ENCODE peak calls at places on chromosome 12, in six cellular contexts. W, E, F, G, P and U are unnamed samples.

GRCh38 chr12:32545413-32545970 is 133.6 kb upstream of the DNM1L start:
- DNase-seq in P (no peak), E (no peak), F (no peak), W (no peak), G (no peak), U (no peak)

GRCh38 chr12:100904270-100904669 is 109.7 kb downstream of the ANO4 start:
- DNase-seq in W (no peak), G (no peak), F (peak; percentile 6), E (peak; percentile 77), P (no peak), U (no peak)

GRCh38 chr12:95259368-95259767 is 41.8 kb downstream of the VEZT start:
- DNase-seq in W (no peak), E (no peak), P (no peak), G (no peak), F (no peak), U (no peak)

GRCh38 chr12:18828483-18828882 is 90.6 kb downstream of the CAPZA3 start:
- DNase-seq in E (peak; percentile 8), G (no peak), W (no peak), F (no peak), P (no peak), U (no peak)

GRCh38 chr12:53044052-53044581 is 5.7 kb upstream of the TNS2 start:
- DNase-seq in P (no peak), F (peak; percentile 48), E (no peak), G (no peak), W (no peak), U (no peak)

GRCh38 chr12:13044002-13044858 is at the start of gene FAM234B:
- DNase-seq in W (no peak), P (peak; percentile 53), F (peak; percentile 58), G (peak; percentile 79), E (peak; percentile 83), U (peak; percentile 86)

GRCh38 chr12:89138048-89138852 is 214.1 kb downstream of the DUSP6 start:
- DNase-seq in E (peak; percentile 67), F (peak; percentile 13), G (no peak), P (no peak), W (no peak), U (no peak)

GRCh38 chr12:60205500-60205899 is 609.7 kb downstream of the SLC16A7 start:
- DNase-seq in E (peak; percentile 66), G (no peak), W (no peak), P (no peak), F (peak; percentile 76), U (no peak)

GRCh38 chr12:26630546-26631027 is 202.4 kb downstream of the ITPR2 start:
- DNase-seq in P (no peak), E (no peak), W (no peak), G (no peak), F (peak; percentile 49), U (no peak)

GRCh38 chr12:24960222-24960855 is 11.4 kb upstream of the BCAT1 start:
- DNase-seq in W (no peak), F (peak; percentile 47), P (no peak), E (peak; percentile 70), G (no peak), U (no peak)
- TF ChIP-seq CTCF in W (peak; percentile 38), F (peak; percentile 79), P (no peak), E (peak; percentile 88), G (peak; percentile 10), U (no peak)

GRCh38 chr12:128752386-128752785 is 71.4 kb downstream of the SLC15A4 start:
- DNase-seq in F (no peak), P (no peak), G (no peak), W (no peak), E (no peak), U (no peak)

GRCh38 chr12:128761305-128761880 is 62.4 kb downstream of the SLC15A4 start:
- DNase-seq in G (no peak), W (no peak), F (no peak), E (no peak), P (no peak), U (no peak)

GRCh38 chr12:128754275-128754674 is 69.5 kb downstream of the SLC15A4 start:
- DNase-seq in W (no peak), F (no peak), G (no peak), E (peak; percentile 44), P (no peak), U (no peak)

GRCh38 chr12:128753438-128753837 is 70.3 kb downstream of the SLC15A4 start:
- DNase-seq in G (no peak), F (no peak), P (no peak), E (no peak), W (no peak), U (no peak)

GRCh38 chr12:128755565-128755964 is 68.2 kb downstream of the SLC15A4 start:
- DNase-seq in W (no peak), G (no peak), P (no peak), F (no peak), E (peak; percentile 50), U (no peak)
- TF ChIP-seq CTCF in W (no peak), G (no peak), P (no peak), F (no peak), E (no peak), U (no peak)

DNA sequence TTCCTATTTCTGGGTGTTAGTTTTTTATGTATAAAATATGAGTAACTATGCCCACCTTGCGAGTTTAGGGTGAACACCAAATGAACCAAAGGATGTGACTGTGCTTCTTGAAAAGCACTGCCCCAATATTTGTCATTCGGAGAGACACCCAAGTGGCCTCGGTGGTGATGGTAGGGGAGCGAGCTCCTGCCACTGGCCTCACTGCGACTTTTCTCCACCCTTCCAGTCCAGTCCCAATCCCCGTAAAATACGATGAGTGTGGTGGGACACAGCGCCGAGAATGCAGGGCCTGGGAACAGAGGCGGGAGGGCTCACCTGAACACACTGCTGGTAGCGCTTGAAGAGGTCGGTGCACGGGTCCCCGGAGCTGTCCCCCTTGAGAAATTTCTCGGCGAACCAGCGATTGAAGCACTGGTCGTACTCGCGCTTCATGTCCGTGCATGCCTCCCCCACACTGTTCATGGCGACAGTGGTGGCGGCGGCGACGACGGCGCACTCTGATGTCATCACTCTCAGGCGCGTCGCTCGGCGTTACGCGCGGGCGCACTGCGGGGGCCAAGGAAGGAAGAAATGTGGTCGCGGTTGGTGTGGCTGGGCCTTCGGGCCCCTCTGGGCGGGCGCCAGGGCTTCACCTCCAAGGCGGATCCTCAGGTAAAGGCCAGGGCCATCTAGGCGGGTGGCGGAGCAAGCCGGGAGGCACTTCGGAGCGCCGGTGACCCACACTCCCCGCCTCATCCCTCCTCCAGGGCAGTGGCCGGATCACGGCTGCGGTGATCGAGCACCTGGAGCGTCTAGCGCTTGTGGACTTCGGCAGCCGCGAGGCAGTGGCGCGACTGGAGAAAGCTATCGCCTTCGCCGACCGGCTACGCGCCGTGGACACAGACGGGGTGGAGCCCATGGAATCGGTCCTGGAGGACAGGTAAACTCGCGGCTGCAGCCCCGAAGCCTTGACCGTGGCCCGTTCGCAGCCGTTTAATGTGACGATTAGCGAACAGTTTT is at the start of the genes GATC and TRIAP1:
- DNase-seq in F (peak; percentile 62), P (peak; percentile 65), W (peak; percentile 82), E (peak; percentile 70), G (peak; percentile 94), U (peak; percentile 90)
- TF ChIP-seq CTCF in F (no peak), P (no peak), W (no peak), E (no peak), G (no peak), U (no peak)

GRCh38 chr12:28237423-28237822 is 47.2 kb downstream of the CCDC91 start:
- DNase-seq in G (no peak), W (no peak), E (no peak), F (no peak), P (no peak), U (no peak)
- TF ChIP-seq CTCF in G (no peak), W (peak; percentile 14), E (peak; percentile 24), F (peak; percentile 30), P (no peak), U (no peak)

GRCh38 chr12:97716356-97716755 is 253.8 kb downstream of the RMST start:
- DNase-seq in E (peak; percentile 26), W (no peak), P (no peak), G (no peak), F (no peak), U (no peak)
- TF ChIP-seq CTCF in E (peak; percentile 38), W (no peak), P (peak; percentile 20), G (peak; percentile 23), F (peak; percentile 28), U (no peak)

DNA sequence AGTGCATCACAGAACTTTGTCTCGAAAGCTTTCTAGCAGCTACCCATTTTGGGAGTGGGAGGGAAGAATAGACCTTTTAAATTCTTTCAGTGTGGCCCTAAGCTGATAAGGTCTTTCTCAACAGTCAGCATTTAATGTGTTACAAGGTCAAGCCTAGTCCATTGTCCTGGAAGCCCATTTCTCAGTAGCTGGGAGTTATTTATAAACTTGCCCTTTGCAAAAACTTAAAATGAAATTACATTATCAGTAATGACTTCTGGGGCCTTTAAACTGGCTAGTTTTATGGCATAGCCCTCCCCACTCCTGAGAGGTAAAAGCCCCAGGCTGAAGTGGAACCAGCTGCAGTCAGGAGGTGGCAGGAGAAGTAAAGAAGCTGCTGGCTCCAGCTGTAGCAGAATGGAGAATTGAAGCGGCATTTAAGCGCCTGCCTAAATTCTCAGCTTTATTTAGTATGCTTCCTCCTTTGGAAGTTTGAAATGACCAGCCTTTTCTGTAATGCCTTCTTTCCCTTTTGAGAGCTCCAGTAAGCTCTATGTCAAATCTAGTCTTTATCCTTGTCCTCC is 12.4 kb downstream of the COPZ1 start:
- DNase-seq in G (no peak), E (no peak), P (no peak), F (no peak), W (no peak), U (no peak)
- TF ChIP-seq CTCF in G (no peak), E (no peak), P (no peak), F (peak; percentile 29), W (no peak), U (no peak)